ENCODE peak calls at places on chromosomes 13 and 19, in nine cellular contexts. D is activated CD4-positive, alpha-beta T cell treated with anti-CD3 and anti-CD28 coated beads, Interleukin-2, amount 50 U/mL, for 4 hours; C is NCI-H82; P is NT2/D1; S is EH; A is CD4-positive, alpha-beta memory T cell; J is neural crest cell; K is iris pigment epithelial cell; I is hippocampal formation. G is an unnamed sample.

GRCh38 chr13:39777527-39778061 is 122.1 kb downstream of the COG6 start:
- DNase-seq in D (peak), C (peak), P (no peak), S (peak), A (peak), J (no peak), K (peak), I (no peak), G (peak)

GRCh38 chr13:108409735-108410134 is 140.2 kb downstream of the TNFSF13B start:
- DNase-seq in D (no peak), C (no peak), P (no peak), S (no peak), A (peak), J (no peak), K (no peak), I (no peak), G (no peak)

GRCh38 chr13:111886217-111886945 is 180.6 kb upstream of the SOX1 start:
- DNase-seq in D (no peak), C (no peak), P (no peak), S (no peak), A (no peak), J (no peak), K (no peak), I (no peak), G (no peak)

GRCh38 chr13:28750187-28751045 is 31.6 kb upstream of the SLC46A3 start:
- DNase-seq in D (no peak), C (no peak), P (no peak), S (no peak), A (no peak), J (no peak), K (no peak), I (no peak), G (no peak)

GRCh38 chr19:5600797-5601196 is 21.8 kb downstream of the SAFB2 start:
- DNase-seq in D (no peak), C (no peak), P (no peak), S (no peak), A (no peak), J (no peak), K (no peak), I (no peak), G (no peak)

GRCh38 chr19:3450796-3451411 is 29.4 kb downstream of the SMIM24 start:
- DNase-seq in D (no peak), C (no peak), P (no peak), S (peak), A (no peak), J (no peak), K (peak), I (no peak), G (peak)

GRCh38 chr19:49411681-49412321 is 11.4 kb downstream of the PTH2 start:
- DNase-seq in D (no peak), C (no peak), P (no peak), S (no peak), A (no peak), J (no peak), K (no peak), I (no peak), G (no peak)

GRCh38 chr19:48551437-48552302 is at the start of gene SULT2B1:
- DNase-seq in D (no peak), C (no peak), P (no peak), S (no peak), A (no peak), J (no peak), K (no peak), I (no peak), G (no peak)

GRCh38 chr19:2289714-2290435 is 7.9 kb upstream of the PEAK3 start:
- DNase-seq in D (no peak), C (no peak), P (no peak), S (no peak), A (peak), J (no peak), K (no peak), I (no peak), G (no peak)

GRCh38 chr19:17041994-17042393 is 15.4 kb upstream of the CPAMD8 start:
- DNase-seq in D (no peak), C (no peak), P (no peak), S (peak), A (no peak), J (no peak), K (no peak), I (no peak), G (no peak)

GRCh38 chr19:4386038-4386782 is 14.1 kb downstream of the SH3GL1 start:
- DNase-seq in D (no peak), C (no peak), P (no peak), S (no peak), A (no peak), J (no peak), K (no peak), I (peak), G (no peak)

GRCh38 chr19:5154799-5155426 is 185.7 kb downstream of the PTPRS start:
- DNase-seq in D (no peak), C (no peak), P (no peak), S (no peak), A (no peak), J (no peak), K (no peak), I (no peak), G (no peak)

GRCh38 chr19:6532244-6532999 is 1.6 kb downstream of the TNFSF9 start:
- DNase-seq in D (no peak), C (no peak), P (no peak), S (no peak), A (no peak), J (no peak), K (no peak), I (no peak), G (no peak)

GRCh38 chr13:23868521-23868920 is 20.7 kb downstream of the MIPEP start:
- DNase-seq in D (no peak), C (no peak), P (no peak), S (peak), A (no peak), J (no peak), K (peak), I (no peak), G (peak)

GRCh38 chr13:84641491-84641890 is 759.2 kb upstream of the SLITRK1 start:
- DNase-seq in D (no peak), C (no peak), P (no peak), S (peak), A (no peak), J (no peak), K (peak), I (no peak), G (no peak)

GRCh38 chr19:43380008-43380407 is 26.5 kb downstream of the CD177 start:
- DNase-seq in D (no peak), C (no peak), P (no peak), S (no peak), A (no peak), J (no peak), K (no peak), I (no peak), G (no peak)

GRCh38 chr13:37225414-37226047 is 120.1 kb upstream of the CSNK1A1L start:
- DNase-seq in D (no peak), C (no peak), P (no peak), S (peak), A (no peak), J (no peak), K (peak), I (no peak), G (no peak)

GRCh38 chr19:15563325-15563794 is 51.7 kb upstream of the CYP4F8 start:
- DNase-seq in D (no peak), C (peak), P (no peak), S (peak), A (no peak), J (no peak), K (peak), I (no peak), G (no peak)

GRCh38 chr19:41302624-41303351 is 7.2 kb upstream of the CCDC97 start:
- DNase-seq in D (peak), C (no peak), P (no peak), S (no peak), A (peak), J (no peak), K (no peak), I (no peak), G (no peak)

GRCh38 chr13:113207890-113208423 is 512 bp downstream of the PCID2 start:
- DNase-seq in D (no peak), C (peak), P (no peak), S (peak), A (no peak), J (no peak), K (peak), I (no peak), G (no peak)

GRCh38 chr19:4976412-4977298 is 7.7 kb downstream of the KDM4B start:
- DNase-seq in D (no peak), C (peak), P (no peak), S (peak), A (no peak), J (no peak), K (peak), I (peak), G (no peak)

GRCh38 chr19:1668339-1669123 is 16.1 kb upstream of the TCF3 start:
- DNase-seq in D (no peak), C (peak), P (no peak), S (no peak), A (no peak), J (no peak), K (no peak), I (no peak), G (no peak)

GRCh38 chr19:3671680-3672574 is 28.3 kb downstream of the PIP5K1C start:
- DNase-seq in D (no peak), C (no peak), P (no peak), S (peak), A (no peak), J (no peak), K (peak), I (no peak), G (no peak)

G was measured in HS-5.